ENCODE peak calls at places on chromosomes 5 and 9, in seven cellular contexts. L, G, K, B, J, F and A are unnamed samples. For H3K36me3, the result is how much of the 10 kb centered on the place peaks cover.

GRCh38 chr9:88949425-88949824 is 41.8 kb upstream of the S1PR3 start:
- DNase-seq in L (no peak), G (no peak), K (no peak), B (peak), J (no peak), F (no peak), A (no peak)

GRCh38 chr5:147661576-147661975 is 121.0 kb downstream of the JAKMIP2 start:
- DNase-seq in L (no peak), G (no peak), K (no peak), B (no peak), J (no peak), F (no peak), A (no peak)

GRCh38 chr9:134318481-134318891 is 7.8 kb upstream of the RXRA start:
- DNase-seq in L (no peak), G (no peak), K (no peak), B (no peak), J (no peak), F (no peak), A (no peak)

GRCh38 chr5:73160239-73160671 is 12.7 kb upstream of the TMEM174 start:
- DNase-seq in L (no peak), G (peak), K (peak), B (no peak), J (peak), F (no peak), A (no peak)

GRCh38 chr5:123035950-123036390 is 555 bp downstream of the PPIC start:
- DNase-seq in L (peak), G (peak), K (peak), B (peak), J (no peak), F (peak), A (peak)

GRCh38 chr9:72038408-72038807 is 22.0 kb downstream of the C9orf57 start:
- DNase-seq in L (no peak), G (no peak), K (no peak), B (no peak), J (no peak), F (no peak), A (no peak)

GRCh38 chr9:113519401-113520108 is 56.0 kb downstream of the RGS3 start:
- DNase-seq in L (no peak), G (peak), K (no peak), B (peak), J (no peak), F (no peak), A (no peak)

GRCh38 chr5:16160706-16161105 is 18.9 kb downstream of the MARCHF11 start:
- DNase-seq in L (peak), G (peak), K (peak), B (peak), J (peak), F (peak), A (no peak)

GRCh38 chr9:11992866-11993265 is 700.3 kb upstream of the TYRP1 start:
- DNase-seq in L (no peak), G (no peak), K (no peak), B (no peak), J (no peak), F (no peak), A (no peak)

GRCh38 chr9:90659626-90660364 is 17.2 kb upstream of the DIRAS2 start:
- DNase-seq in L (no peak), G (peak), K (no peak), B (no peak), J (no peak), F (no peak), A (no peak)

GRCh38 chr9:112046181-112046580 is 128.9 kb downstream of the SUSD1 start:
- DNase-seq in L (no peak), G (peak), K (no peak), B (no peak), J (no peak), F (no peak), A (no peak)

GRCh38 chr9:122141671-122142070 is 17.9 kb downstream of the NDUFA8 start:
- DNase-seq in L (no peak), G (no peak), K (no peak), B (no peak), J (no peak), F (no peak), A (no peak)

GRCh38 chr9:122144836-122145235 is 14.7 kb downstream of the NDUFA8 start:
- DNase-seq in L (no peak), G (peak), K (peak), B (no peak), J (peak), F (peak), A (no peak)

GRCh38 chr9:122143296-122143695 is 16.3 kb downstream of the NDUFA8 start:
- DNase-seq in L (no peak), G (no peak), K (no peak), B (no peak), J (no peak), F (no peak), A (no peak)

GRCh38 chr9:122145462-122145861 is 14.1 kb downstream of the NDUFA8 start:
- DNase-seq in L (no peak), G (no peak), K (no peak), B (no peak), J (no peak), F (no peak), A (no peak)

DNA sequence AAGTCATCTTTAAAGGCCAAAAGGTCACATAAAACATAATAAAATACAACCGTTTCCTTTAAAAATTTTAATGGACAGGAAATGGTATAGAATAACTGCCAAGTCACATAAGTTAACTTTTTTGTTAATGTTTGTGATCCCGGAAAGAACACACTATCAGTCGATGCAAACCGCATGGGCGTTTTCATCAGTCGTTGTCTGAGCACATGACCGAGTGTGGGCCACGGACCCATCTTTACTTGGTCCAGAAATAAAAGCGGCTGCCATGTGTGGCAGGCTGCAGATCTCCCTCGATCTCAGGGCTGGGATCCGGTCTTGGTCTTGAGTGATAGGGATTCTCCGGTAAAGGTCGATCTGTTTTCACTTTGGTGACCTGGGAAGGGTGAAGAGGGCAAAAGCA is 15.6 kb downstream of the NDUFA8 start:
- DNase-seq in L (no peak), G (no peak), K (no peak), B (no peak), J (no peak), F (no peak), A (no peak)
- H3K36me3 ChIP-seq in L (under half), G (under half), K (under half), B (under half), J (half or more), F (under half), A (half or more)

DNA sequence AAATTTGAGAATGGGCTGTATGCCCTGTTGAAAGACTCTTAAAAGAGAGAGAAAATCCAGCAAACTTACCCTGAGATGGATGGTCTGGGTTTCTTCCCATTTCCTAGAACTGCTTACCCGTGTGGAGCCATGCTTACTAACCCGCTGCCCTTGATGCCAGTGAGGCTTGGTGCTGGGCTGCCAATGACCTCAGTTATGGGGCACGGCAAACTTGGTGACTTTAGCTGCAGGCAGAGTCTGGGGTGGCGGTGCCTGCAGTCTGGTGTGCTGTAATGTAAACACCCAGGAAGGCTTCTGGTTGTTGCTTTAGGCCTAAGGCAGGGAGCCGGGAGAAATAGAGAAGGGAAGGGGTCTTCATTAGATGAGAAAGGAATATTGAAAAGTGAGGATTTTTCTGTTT is 7.3 kb upstream of the TENT4A start:
- DNase-seq in L (no peak), G (no peak), K (no peak), B (no peak), J (no peak), F (no peak), A (no peak)
- TF ChIP-seq EZH2phosphoT487 in L (no peak), G (no peak), K (no peak), B (no peak), J (no peak), F (no peak), A (no peak)

GRCh38 chr5:27906481-27906880 is 868.1 kb upstream of the CDH9 start:
- DNase-seq in L (no peak), G (no peak), K (no peak), B (no peak), J (no peak), F (peak), A (no peak)

GRCh38 chr5:27911216-27911615 is 872.8 kb upstream of the CDH9 start:
- DNase-seq in L (no peak), G (peak), K (no peak), B (no peak), J (no peak), F (no peak), A (no peak)

GRCh38 chr5:27906911-27907590 is 868.7 kb upstream of the CDH9 start:
- DNase-seq in L (no peak), G (peak), K (no peak), B (peak), J (no peak), F (no peak), A (no peak)

GRCh38 chr5:27908341-27908740 is 870.0 kb upstream of the CDH9 start:
- DNase-seq in L (no peak), G (peak), K (no peak), B (no peak), J (no peak), F (no peak), A (no peak)
- TF ChIP-seq CTCF in L (no peak), G (no peak), K (no peak), B (no peak), J (no peak), F (no peak), A (no peak)

DNA sequence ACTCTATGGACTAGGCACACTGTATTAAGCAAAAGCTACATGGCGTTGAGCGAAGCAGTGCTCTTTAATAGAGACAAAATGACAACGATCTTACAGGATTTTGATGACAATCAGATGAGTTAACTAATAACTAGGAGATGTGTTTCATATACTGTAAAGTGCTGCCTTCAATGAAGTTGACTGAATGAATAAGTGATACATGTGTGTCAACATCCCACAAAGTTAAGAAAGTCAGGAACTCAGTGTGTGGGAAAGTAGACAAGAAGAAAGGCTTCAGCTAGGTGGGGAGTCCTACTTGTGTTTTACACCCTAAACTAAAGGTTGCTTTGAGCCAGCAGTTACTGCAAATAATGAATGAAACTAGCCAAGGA is 79.6 kb downstream of the PAPPA start:
- DNase-seq in L (no peak), G (no peak), K (no peak), B (no peak), J (no peak), F (no peak), A (no peak)
- H3K36me3 ChIP-seq in L (under half), G (under half), K (under half), B (under half), J (under half), F (under half), A (under half)

GRCh38 chr5:66718374-66718977 is 122.3 kb downstream of the MAST4 start:
- DNase-seq in L (no peak), G (no peak), K (no peak), B (no peak), J (no peak), F (no peak), A (no peak)
- TF ChIP-seq EZH2phosphoT487 in L (no peak), G (no peak), K (no peak), B (no peak), J (no peak), F (no peak), A (no peak)